ENCODE peak calls at places on chromosomes 3 and 15, in four cellular contexts. One of them, this sample, is unnamed. For H3K27me3, the result is how much of the 10 kb centered on the place peaks cover.

GRCh38 chr15:67244966-67245478 is 9.4 kb downstream of the AAGAB start:
- DNase-seq in mesenchymal stem cell: no peak
- DNase-seq in sigmoid colon: no peak
- DNase-seq in cardiac muscle cell: no peak
- DNase-seq in this sample: no peak

GRCh38 chr3:108936924-108937689 is 16.6 kb downstream of the GUCA1C start:
- DNase-seq in mesenchymal stem cell: no peak
- DNase-seq in sigmoid colon: no peak
- DNase-seq in cardiac muscle cell: no peak
- DNase-seq in this sample: no peak

GRCh38 chr3:129746629-129747028 is 140.2 kb upstream of the PLXND1 start:
- DNase-seq in mesenchymal stem cell: no peak
- DNase-seq in sigmoid colon: no peak
- DNase-seq in cardiac muscle cell: peak
- DNase-seq in this sample: no peak

GRCh38 chr3:53799338-53799865 is 46.8 kb downstream of the CHDH start:
- DNase-seq in mesenchymal stem cell: no peak
- DNase-seq in sigmoid colon: no peak
- DNase-seq in cardiac muscle cell: no peak
- DNase-seq in this sample: no peak

GRCh38 chr15:62889734-62890505 is 152.6 kb upstream of the TPM1 start:
- DNase-seq in mesenchymal stem cell: no peak
- DNase-seq in sigmoid colon: peak
- DNase-seq in cardiac muscle cell: no peak
- DNase-seq in this sample: no peak

GRCh38 chr3:40043444-40043755 is 234.0 kb downstream of the MYRIP start:
- DNase-seq in mesenchymal stem cell: no peak
- DNase-seq in sigmoid colon: no peak
- DNase-seq in cardiac muscle cell: no peak
- DNase-seq in this sample: peak

GRCh38 chr15:63044645-63045437 is 2.3 kb downstream of the TPM1 start:
- DNase-seq in mesenchymal stem cell: no peak
- DNase-seq in sigmoid colon: peak
- DNase-seq in cardiac muscle cell: peak
- DNase-seq in this sample: peak

GRCh38 chr15:52124270-52124878 is 11.8 kb upstream of the BCL2L10 start:
- DNase-seq in mesenchymal stem cell: peak
- DNase-seq in sigmoid colon: no peak
- DNase-seq in cardiac muscle cell: no peak
- DNase-seq in this sample: peak

GRCh38 chr15:52784799-52785671 is 5.1 kb downstream of the ONECUT1 start:
- DNase-seq in mesenchymal stem cell: no peak
- DNase-seq in sigmoid colon: no peak
- DNase-seq in cardiac muscle cell: no peak
- DNase-seq in this sample: no peak

GRCh38 chr3:38805765-38806386 is 10.1 kb downstream of the SCN10A start:
- DNase-seq in mesenchymal stem cell: peak
- DNase-seq in sigmoid colon: no peak
- DNase-seq in cardiac muscle cell: peak
- DNase-seq in this sample: peak

GRCh38 chr3:25481402-25481801 is 53.3 kb downstream of the RARB start:
- DNase-seq in mesenchymal stem cell: no peak
- DNase-seq in sigmoid colon: no peak
- DNase-seq in cardiac muscle cell: no peak
- DNase-seq in this sample: no peak

GRCh38 chr3:4492240-4493007 is 724 bp upstream of the ITPR1 start:
- DNase-seq in mesenchymal stem cell: peak
- DNase-seq in sigmoid colon: peak
- DNase-seq in cardiac muscle cell: peak
- DNase-seq in this sample: peak

GRCh38 chr15:55823699-55824098 is 80.7 kb upstream of the PRTG start:
- DNase-seq in mesenchymal stem cell: peak
- DNase-seq in sigmoid colon: no peak
- DNase-seq in cardiac muscle cell: no peak
- DNase-seq in this sample: no peak

DNA sequence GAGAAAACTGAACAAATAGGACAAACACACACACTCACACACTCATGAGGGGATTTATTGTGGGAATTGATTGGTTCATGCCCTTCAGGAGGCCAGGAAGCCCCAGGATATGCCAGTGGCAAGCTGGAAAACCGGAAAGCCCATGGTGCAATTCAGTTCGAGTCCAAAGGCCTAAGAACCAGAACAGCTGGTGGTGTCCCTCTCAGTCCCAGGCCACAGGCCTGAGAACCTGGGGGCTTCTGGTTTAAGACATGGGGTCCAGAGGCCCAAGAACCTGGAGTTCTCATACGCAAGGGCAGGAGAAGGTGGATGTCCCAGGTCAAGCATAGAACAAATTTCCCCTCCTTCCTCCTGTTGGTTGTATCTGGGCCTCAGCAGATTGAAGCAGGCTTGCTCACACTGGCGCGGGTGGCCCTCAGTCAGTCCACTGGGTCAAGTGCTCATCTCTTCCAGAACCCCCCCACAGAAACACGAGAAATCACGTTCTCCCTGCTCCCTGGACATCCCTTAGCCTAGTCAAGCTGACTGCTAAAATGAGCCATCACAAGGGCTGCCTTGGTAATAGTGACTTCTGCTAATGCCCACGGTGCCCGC is 50.1 kb upstream of the RPL32 start:
- DNase-seq in mesenchymal stem cell: no peak
- DNase-seq in sigmoid colon: no peak
- DNase-seq in cardiac muscle cell: no peak
- DNase-seq in this sample: no peak
- H3K27me3 ChIP-seq in mesenchymal stem cell: half or more
- H3K27me3 ChIP-seq in sigmoid colon: under half
- H3K27me3 ChIP-seq in cardiac muscle cell: under half
- H3K27me3 ChIP-seq in this sample: under half

GRCh38 chr3:66744986-66745385 is 244.2 kb upstream of the LRIG1 start:
- DNase-seq in mesenchymal stem cell: no peak
- DNase-seq in sigmoid colon: no peak
- DNase-seq in cardiac muscle cell: no peak
- DNase-seq in this sample: peak
- H3K27me3 ChIP-seq in mesenchymal stem cell: under half
- H3K27me3 ChIP-seq in sigmoid colon: under half
- H3K27me3 ChIP-seq in cardiac muscle cell: under half
- H3K27me3 ChIP-seq in this sample: under half

DNA sequence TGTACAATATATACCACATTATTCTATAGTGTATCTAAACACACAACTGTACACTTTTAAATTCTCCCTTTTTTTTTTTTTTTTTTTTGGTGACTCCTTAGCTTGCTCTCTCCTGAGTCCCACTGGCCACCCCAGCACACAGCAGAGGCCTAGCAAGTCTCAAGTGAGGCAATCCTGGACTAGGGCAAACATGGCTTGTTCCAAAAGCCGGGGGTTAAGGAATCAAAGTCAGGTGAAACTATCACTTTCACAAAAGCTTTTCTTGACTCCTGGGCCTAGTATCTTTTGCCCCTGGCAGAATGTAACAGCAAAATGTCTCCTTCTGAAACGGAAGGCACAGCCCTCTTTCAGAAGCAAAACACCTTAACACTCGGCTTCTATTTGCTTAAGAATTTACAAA is 5.8 kb downstream of the EOMES start:
- DNase-seq in mesenchymal stem cell: no peak
- DNase-seq in sigmoid colon: no peak
- DNase-seq in cardiac muscle cell: no peak
- DNase-seq in this sample: no peak
- H3K27me3 ChIP-seq in mesenchymal stem cell: under half
- H3K27me3 ChIP-seq in sigmoid colon: under half
- H3K27me3 ChIP-seq in cardiac muscle cell: half or more
- H3K27me3 ChIP-seq in this sample: under half

DNA sequence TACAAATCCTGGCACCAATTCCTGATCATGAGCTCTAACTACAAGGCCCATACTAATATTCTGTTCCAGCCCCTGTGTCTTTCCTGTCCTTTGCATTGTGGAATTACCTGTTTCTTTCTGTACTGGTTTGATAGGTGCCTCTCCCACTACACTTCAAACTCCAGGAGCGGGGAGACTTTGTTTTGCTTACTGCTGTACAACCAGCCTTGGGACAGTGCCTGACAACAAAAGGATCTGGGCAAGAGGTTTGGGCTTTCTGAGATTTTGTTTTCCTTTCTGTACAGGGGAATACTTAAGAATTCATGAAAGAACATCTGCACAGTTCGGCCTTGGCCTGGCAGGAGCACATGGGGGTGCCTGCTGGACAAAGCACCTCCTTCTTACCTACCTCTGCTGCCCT is 45.1 kb downstream of the ZDHHC3 start:
- DNase-seq in mesenchymal stem cell: no peak
- DNase-seq in sigmoid colon: no peak
- DNase-seq in cardiac muscle cell: no peak
- DNase-seq in this sample: no peak
- H3K27me3 ChIP-seq in mesenchymal stem cell: under half
- H3K27me3 ChIP-seq in sigmoid colon: under half
- H3K27me3 ChIP-seq in cardiac muscle cell: under half
- H3K27me3 ChIP-seq in this sample: under half

GRCh38 chr3:181886676-181887075 is 175.0 kb downstream of the SOX2 start:
- DNase-seq in mesenchymal stem cell: no peak
- DNase-seq in sigmoid colon: no peak
- DNase-seq in cardiac muscle cell: no peak
- DNase-seq in this sample: peak
- H3K27me3 ChIP-seq in mesenchymal stem cell: under half
- H3K27me3 ChIP-seq in sigmoid colon: under half
- H3K27me3 ChIP-seq in cardiac muscle cell: under half
- H3K27me3 ChIP-seq in this sample: under half

GRCh38 chr15:42716626-42717025 is 20.3 kb downstream of the CDAN1 start:
- DNase-seq in mesenchymal stem cell: no peak
- DNase-seq in sigmoid colon: no peak
- DNase-seq in cardiac muscle cell: no peak
- DNase-seq in this sample: no peak
- H3K27me3 ChIP-seq in mesenchymal stem cell: under half
- H3K27me3 ChIP-seq in sigmoid colon: under half
- H3K27me3 ChIP-seq in cardiac muscle cell: under half
- H3K27me3 ChIP-seq in this sample: under half

GRCh38 chr3:142418926-142419592 is 28.8 kb downstream of the XRN1 start:
- DNase-seq in mesenchymal stem cell: no peak
- DNase-seq in sigmoid colon: no peak
- DNase-seq in cardiac muscle cell: no peak
- DNase-seq in this sample: no peak

GRCh38 chr3:142429582-142429981 is 18.3 kb downstream of the XRN1 start:
- DNase-seq in mesenchymal stem cell: no peak
- DNase-seq in sigmoid colon: no peak
- DNase-seq in cardiac muscle cell: no peak
- DNase-seq in this sample: no peak

GRCh38 chr3:142424754-142425153 is 23.1 kb downstream of the XRN1 start:
- DNase-seq in mesenchymal stem cell: no peak
- DNase-seq in sigmoid colon: no peak
- DNase-seq in cardiac muscle cell: no peak
- DNase-seq in this sample: no peak
- H3K27me3 ChIP-seq in mesenchymal stem cell: under half
- H3K27me3 ChIP-seq in sigmoid colon: under half
- H3K27me3 ChIP-seq in cardiac muscle cell: under half
- H3K27me3 ChIP-seq in this sample: under half

DNA sequence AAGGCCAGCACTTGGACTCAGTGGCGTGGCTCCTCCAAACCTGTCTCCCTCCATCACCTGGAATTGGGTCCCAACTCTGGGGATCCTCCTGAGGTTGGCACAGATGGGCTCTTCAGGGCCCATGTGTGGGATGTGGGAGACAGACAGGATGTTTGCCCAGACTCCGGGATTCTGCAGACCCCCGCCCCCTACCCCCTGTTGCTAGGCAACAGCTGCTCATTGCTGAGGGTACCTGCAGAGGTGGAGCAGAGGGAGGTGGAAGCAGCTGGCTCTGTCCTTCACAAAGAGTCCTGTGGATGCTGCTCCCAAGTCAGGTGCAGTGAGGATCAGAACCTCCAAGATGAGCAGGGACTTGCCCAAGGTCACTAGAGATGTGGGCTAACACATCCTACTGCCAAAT is 40.0 kb upstream of the SLC6A1 start:
- DNase-seq in mesenchymal stem cell: no peak
- DNase-seq in sigmoid colon: no peak
- DNase-seq in cardiac muscle cell: no peak
- DNase-seq in this sample: no peak
- H3K27me3 ChIP-seq in mesenchymal stem cell: half or more
- H3K27me3 ChIP-seq in sigmoid colon: under half
- H3K27me3 ChIP-seq in cardiac muscle cell: under half
- H3K27me3 ChIP-seq in this sample: under half

DNA sequence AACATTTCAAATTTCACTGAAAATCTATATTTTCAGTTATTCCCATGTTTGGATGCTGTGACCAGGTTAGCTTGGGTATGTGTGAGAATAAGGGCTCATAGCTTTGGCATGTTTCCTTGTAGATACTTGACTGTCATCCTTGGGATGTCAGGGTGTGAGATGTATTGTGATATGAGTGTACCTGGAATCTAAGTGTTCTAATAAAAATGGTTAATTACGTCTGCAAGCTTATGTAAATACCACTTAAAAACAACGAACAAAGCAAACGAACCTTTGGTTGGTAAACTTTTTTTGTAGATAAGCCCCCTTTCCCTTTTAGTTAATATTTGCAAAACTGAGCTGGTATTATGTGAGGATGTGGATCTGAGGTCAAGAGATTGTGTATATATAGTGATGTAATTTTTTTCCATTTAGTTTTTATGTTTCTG is 63.5 kb downstream of the FNDC3B start:
- DNase-seq in mesenchymal stem cell: no peak
- DNase-seq in sigmoid colon: no peak
- DNase-seq in cardiac muscle cell: no peak
- DNase-seq in this sample: peak
- H3K27me3 ChIP-seq in mesenchymal stem cell: under half
- H3K27me3 ChIP-seq in sigmoid colon: under half
- H3K27me3 ChIP-seq in cardiac muscle cell: under half
- H3K27me3 ChIP-seq in this sample: under half

This sample was measured in mammary epithelial cell.